ENCODE peak calls at places on chromosomes 6 and 20, in six cellular contexts. H, P, Y, F, A and X are unnamed samples.
A peak's percentile ranks its signal among the peaks of the same experiment; 100 is the strongest.

GRCh38 chr6:138012682-138013081 is 94.5 kb downstream of the PERP start:
- DNase-seq in H (no peak), P (no peak), Y (no peak), F (no peak), A (no peak), X (no peak)

GRCh38 chr20:25056601-25057233 is 1.2 kb downstream of the ACSS1 start:
- DNase-seq in H (no peak), P (no peak), Y (no peak), F (no peak), A (no peak), X (no peak)

GRCh38 chr6:133202610-133203343 is 38.4 kb upstream of the EYA4 start:
- DNase-seq in H (no peak), P (no peak), Y (no peak), F (peak; percentile 68), A (no peak), X (no peak)

GRCh38 chr20:56392282-56393132 is at the start of gene CSTF1:
- DNase-seq in H (peak; percentile 98), P (peak; percentile 97), Y (peak; percentile 97), F (peak; percentile 100), A (peak; percentile 100), X (peak; percentile 99)

GRCh38 chr6:38168126-38168525 is 348.6 kb downstream of the ZFAND3 start:
- DNase-seq in H (no peak), P (no peak), Y (no peak), F (no peak), A (no peak), X (no peak)

GRCh38 chr6:98498891-98499290 is 335.5 kb upstream of the POU3F2 start:
- DNase-seq in H (no peak), P (no peak), Y (no peak), F (peak; percentile 64), A (no peak), X (no peak)

GRCh38 chr6:40825085-40825484 is 213.9 kb downstream of the UNC5CL start:
- DNase-seq in H (no peak), P (no peak), Y (no peak), F (no peak), A (no peak), X (no peak)

GRCh38 chr6:138401960-138402832 is 1.8 kb upstream of the HEBP2 start:
- DNase-seq in H (no peak), P (no peak), Y (no peak), F (no peak), A (no peak), X (no peak)

GRCh38 chr6:73728548-73729205 is 32.7 kb downstream of the CD109 start:
- DNase-seq in H (no peak), P (no peak), Y (no peak), F (no peak), A (no peak), X (no peak)

GRCh38 chr20:37749620-37750403 is 56.0 kb downstream of the CTNNBL1 start:
- DNase-seq in H (no peak), P (no peak), Y (no peak), F (no peak), A (no peak), X (no peak)

GRCh38 chr6:138300469-138300868 is 77.2 kb upstream of the SMIM28 start:
- DNase-seq in H (no peak), P (no peak), Y (no peak), F (no peak), A (no peak), X (no peak)

GRCh38 chr6:25311251-25311910 is 32.2 kb downstream of the CARMIL1 start:
- DNase-seq in H (no peak), P (no peak), Y (no peak), F (peak; percentile 76), A (no peak), X (no peak)

GRCh38 chr20:6623989-6624388 is 143.5 kb upstream of the BMP2 start:
- DNase-seq in H (no peak), P (no peak), Y (no peak), F (no peak), A (no peak), X (no peak)

GRCh38 chr6:11682525-11682924 is 96.1 kb downstream of the ADTRP start:
- DNase-seq in H (no peak), P (no peak), Y (no peak), F (peak; percentile 16), A (no peak), X (no peak)

GRCh38 chr20:53707341-53708102 is 113.9 kb upstream of the ZNF217 start:
- DNase-seq in H (no peak), P (no peak), Y (no peak), F (peak; percentile 68), A (no peak), X (no peak)

GRCh38 chr20:54284928-54285704 is 77.2 kb downstream of the PFDN4 start:
- DNase-seq in H (no peak), P (no peak), Y (no peak), F (peak; percentile 65), A (no peak), X (no peak)

GRCh38 chr20:42483694-42484303 is 705.9 kb downstream of the PTPRT start:
- DNase-seq in H (no peak), P (no peak), Y (peak; percentile 20), F (no peak), A (no peak), X (peak; percentile 64)

GRCh38 chr20:37987602-37988290 is 45.5 kb downstream of the TTI1 start:
- DNase-seq in H (no peak), P (no peak), Y (peak; percentile 76), F (no peak), A (no peak), X (no peak)

GRCh38 chr6:15107644-15108382 is 138.1 kb upstream of the JARID2 start:
- DNase-seq in H (no peak), P (no peak), Y (no peak), F (no peak), A (no peak), X (no peak)

GRCh38 chr20:4713401-4713800 is 8.3 kb upstream of the PRND start:
- DNase-seq in H (no peak), P (no peak), Y (no peak), F (peak; percentile 63), A (no peak), X (no peak)

GRCh38 chr20:33862709-33863403 is 51.7 kb downstream of the CHMP4B start:
- DNase-seq in H (no peak), P (peak; percentile 17), Y (peak; percentile 90), F (peak; percentile 70), A (peak; percentile 67), X (peak; percentile 79)

GRCh38 chr6:96841241-96841824 is 4.1 kb upstream of the GPR63 start:
- DNase-seq in H (no peak), P (no peak), Y (no peak), F (no peak), A (no peak), X (no peak)

GRCh38 chr6:31791324-31792089 is 4.0 kb downstream of the VARS1 start:
- DNase-seq in H (no peak), P (no peak), Y (peak; percentile 86), F (peak; percentile 22), A (peak; percentile 76), X (peak; percentile 85)

GRCh38 chr6:154458565-154459475 is 51.7 kb downstream of the CNKSR3 start:
- DNase-seq in H (no peak), P (no peak), Y (peak; percentile 63), F (peak; percentile 72), A (no peak), X (no peak)

GRCh38 chr6:25181923-25182322 is 97.3 kb upstream of the CARMIL1 start:
- DNase-seq in H (no peak), P (no peak), Y (no peak), F (peak; percentile 51), A (no peak), X (no peak)

GRCh38 chr20:1813674-1814635 is 81.3 kb upstream of the SIRPA start:
- DNase-seq in H (no peak), P (no peak), Y (peak; percentile 70), F (no peak), A (peak; percentile 41), X (no peak)

GRCh38 chr6:110689275-110689935 is 125.9 kb downstream of the CDK19 start:
- DNase-seq in H (no peak), P (no peak), Y (no peak), F (no peak), A (no peak), X (no peak)

GRCh38 chr6:93962566-93962965 is 543.2 kb upstream of the EPHA7 start:
- DNase-seq in H (no peak), P (no peak), Y (no peak), F (no peak), A (no peak), X (no peak)

GRCh38 chr20:49448917-49449316 is 33.6 kb downstream of the KCNB1 start:
- DNase-seq in H (no peak), P (no peak), Y (no peak), F (no peak), A (no peak), X (no peak)

DNA sequence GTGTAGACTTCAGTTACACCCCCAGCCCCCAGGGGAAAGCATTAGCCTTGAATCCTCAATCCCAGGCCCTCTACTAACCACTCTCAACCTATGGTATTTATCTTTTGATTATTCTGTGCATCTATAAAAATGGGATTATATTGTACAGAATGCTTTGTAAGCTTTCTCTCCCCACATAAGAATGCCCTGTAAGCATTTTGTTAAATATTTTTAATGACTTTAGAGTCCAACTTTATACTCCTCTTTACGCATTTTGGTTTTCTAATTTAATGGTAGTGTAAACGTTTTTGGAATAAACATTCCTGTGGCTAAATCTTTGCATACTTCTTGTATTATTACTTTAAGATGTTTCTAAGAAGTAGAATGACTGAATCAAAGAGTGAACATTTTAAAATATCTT is 35.4 kb downstream of the FBXO9 start:
- DNase-seq in H (no peak), P (no peak), Y (no peak), F (no peak), A (no peak), X (no peak)
- H3K36me3 ChIP-seq in H (peaks cover 23% of the 10 kb centered on the region), P (peaks cover 39% of the 10 kb centered on the region), Y (peaks cover 63% of the 10 kb centered on the region), F (peaks cover 11% of the 10 kb centered on the region), A (peaks cover 75% of the 10 kb centered on the region), X (peaks cover 58% of the 10 kb centered on the region)

DNA sequence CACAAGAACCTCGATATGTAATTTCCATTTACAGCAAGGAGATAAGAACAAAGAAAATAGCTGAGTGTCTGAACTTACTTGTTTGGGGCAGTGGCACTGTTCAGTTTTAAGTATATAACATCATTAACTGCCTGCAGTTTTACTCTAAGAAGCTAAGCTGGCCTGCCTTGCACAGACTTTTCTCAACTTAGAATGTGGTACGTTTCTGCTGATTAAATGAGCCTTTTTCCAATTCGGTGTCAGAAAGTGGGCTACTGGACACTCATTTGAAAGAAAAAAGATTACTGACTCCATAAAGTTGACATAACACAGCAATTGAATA is 2.1 kb downstream of the ZMYND8 start:
- DNase-seq in H (no peak), P (no peak), Y (no peak), F (no peak), A (no peak), X (no peak)
- H3K4me3 ChIP-seq in H (peak overlapping the region; percentile 55), P (no peak overlapping the region), Y (peak overlapping the region; percentile 52), F (peak overlapping the region; percentile 31), A (peak overlapping the region; percentile 49), X (peak overlapping the region; percentile 50)

GRCh38 chr6:142015011-142015410 is 117.7 kb upstream of the GJE1 start:
- DNase-seq in H (no peak), P (no peak), Y (no peak), F (no peak), A (no peak), X (no peak)
- H3K27ac ChIP-seq in H (no peak overlapping the region), P (no peak overlapping the region), Y (peak overlapping the region; percentile 61), F (peak overlapping the region; percentile 81), A (no peak overlapping the region), X (no peak overlapping the region)

DNA sequence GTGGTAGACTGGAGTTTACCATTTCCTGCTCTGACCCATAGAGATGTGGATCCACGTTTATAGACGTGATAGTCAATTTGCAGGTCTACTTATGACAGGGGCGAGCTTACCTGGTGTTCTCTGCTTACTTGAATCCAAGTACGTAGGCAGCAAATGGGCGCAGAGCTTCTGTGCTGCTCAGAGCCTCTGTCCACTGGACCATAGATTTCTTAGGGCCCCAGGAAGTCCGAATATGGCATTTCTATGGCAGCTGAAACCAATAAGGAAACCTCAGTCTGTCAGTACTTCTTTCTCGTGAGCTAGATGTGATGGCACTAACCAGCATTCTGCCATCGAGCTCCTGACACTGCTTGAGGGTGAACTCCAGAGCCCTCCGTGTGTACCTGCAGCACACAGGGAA is 19.5 kb upstream of the NPEPL1 start:
- DNase-seq in H (no peak), P (no peak), Y (no peak), F (no peak), A (peak; percentile 61), X (no peak)
- H3K36me3 ChIP-seq in H (peaks cover 56% of the 10 kb centered on the region), P (peaks cover 55% of the 10 kb centered on the region), Y (peaks cover 79% of the 10 kb centered on the region), F (peaks cover 4% of the 10 kb centered on the region), A (peaks cover 80% of the 10 kb centered on the region), X (peaks cover 71% of the 10 kb centered on the region)